ENCODE peak calls at places on chromosomes 5 and 9, in four cellular contexts. H is GM12891, I is GM12878, R is K562. S is an unnamed sample.

GRCh38 chr5:157900644-157901043 is 41.7 kb upstream of the CLINT1 start:
- DNase-seq in H (no peak), I (no peak), R (no peak), S (no peak)

GRCh38 chr5:83752700-83753099 is 32.0 kb upstream of the HAPLN1 start:
- DNase-seq in H (no peak), I (no peak), R (no peak), S (no peak)

GRCh38 chr5:1429066-1429465 is 16.2 kb downstream of the SLC6A3 start:
- DNase-seq in H (no peak), I (no peak), R (no peak), S (no peak)

GRCh38 chr9:86718373-86718772 is 228.9 kb downstream of the GAS1 start:
- DNase-seq in H (no peak), I (no peak), R (no peak), S (no peak)

GRCh38 chr5:172641359-172642045 is 439 bp downstream of the NEURL1B start:
- DNase-seq in H (peak), I (no peak), R (no peak), S (no peak)

GRCh38 chr9:106869028-106869427 is 6.1 kb downstream of the ZNF462 start:
- DNase-seq in H (no peak), I (no peak), R (no peak), S (no peak)

GRCh38 chr5:160537940-160538339 is 116.3 kb downstream of the PTTG1 start:
- DNase-seq in H (no peak), I (no peak), R (no peak), S (no peak)

GRCh38 chr5:154205441-154206117 is 15.0 kb downstream of the GALNT10 start:
- DNase-seq in H (no peak), I (no peak), R (no peak), S (no peak)

GRCh38 chr5:41785061-41785460 is 85.2 kb downstream of the OXCT1 start:
- DNase-seq in H (no peak), I (no peak), R (no peak), S (no peak)

GRCh38 chr9:15146121-15146820 is 160.7 kb downstream of the TTC39B start:
- DNase-seq in H (no peak), I (no peak), R (no peak), S (no peak)

GRCh38 chr9:6123402-6123801 is 92.2 kb upstream of the IL33 start:
- DNase-seq in H (no peak), I (no peak), R (no peak), S (no peak)

GRCh38 chr9:69535911-69536310 is 136.3 kb downstream of the APBA1 start:
- DNase-seq in H (no peak), I (no peak), R (no peak), S (no peak)

GRCh38 chr5:124796495-124796894 is 50.1 kb upstream of the ZNF608 start:
- DNase-seq in H (peak), I (peak), R (no peak), S (no peak)

GRCh38 chr9:105069285-105070065 is 141.5 kb upstream of the ABCA1 start:
- DNase-seq in H (no peak), I (no peak), R (no peak), S (no peak)

GRCh38 chr9:115941561-115942315 is 211.9 kb upstream of the PAPPA start:
- DNase-seq in H (no peak), I (no peak), R (no peak), S (no peak)

GRCh38 chr5:39256472-39256871 is 37.1 kb upstream of the FYB1 start:
- DNase-seq in H (no peak), I (peak), R (no peak), S (peak)

GRCh38 chr9:111961575-111961974 is 65.0 kb downstream of the UGCG start:
- DNase-seq in H (no peak), I (no peak), R (peak), S (no peak)

GRCh38 chr5:23446436-23446835 is 61.0 kb upstream of the PRDM9 start:
- DNase-seq in H (no peak), I (no peak), R (no peak), S (no peak)

GRCh38 chr5:35246928-35247644 is 16.8 kb upstream of the PRLR start:
- DNase-seq in H (no peak), I (no peak), R (no peak), S (no peak)

GRCh38 chr5:79621056-79621455 is 8.8 kb downstream of the TENT2 start:
- DNase-seq in H (no peak), I (no peak), R (no peak), S (no peak)

GRCh38 chr5:497090-497489 is 27.2 kb downstream of the SLC9A3 start:
- DNase-seq in H (no peak), I (no peak), R (no peak), S (no peak)

GRCh38 chr9:136799079-136799853 is 3.1 kb downstream of the CCDC183 start:
- DNase-seq in H (no peak), I (no peak), R (no peak), S (no peak)

GRCh38 chr9:128375865-128376264 is 4.7 kb downstream of the URM1 start:
- DNase-seq in H (no peak), I (no peak), R (no peak), S (no peak)

GRCh38 chr9:95045751-95046150 is 271.8 kb downstream of the FANCC start:
- DNase-seq in H (no peak), I (no peak), R (no peak), S (no peak)

GRCh38 chr9:114687034-114687433 is 5.0 kb upstream of the TEX48 start:
- DNase-seq in H (no peak), I (no peak), R (no peak), S (no peak)

GRCh38 chr5:61306531-61307195 is 25.4 kb upstream of the ZSWIM6 start:
- DNase-seq in H (peak), I (no peak), R (no peak), S (no peak)

GRCh38 chr9:21709464-21710058 is 92.9 kb upstream of the MTAP start:
- DNase-seq in H (no peak), I (no peak), R (no peak), S (peak)
- TF ChIP-seq SPI1 in H (no peak), I (no peak), R (no peak), S (no peak)

DNA sequence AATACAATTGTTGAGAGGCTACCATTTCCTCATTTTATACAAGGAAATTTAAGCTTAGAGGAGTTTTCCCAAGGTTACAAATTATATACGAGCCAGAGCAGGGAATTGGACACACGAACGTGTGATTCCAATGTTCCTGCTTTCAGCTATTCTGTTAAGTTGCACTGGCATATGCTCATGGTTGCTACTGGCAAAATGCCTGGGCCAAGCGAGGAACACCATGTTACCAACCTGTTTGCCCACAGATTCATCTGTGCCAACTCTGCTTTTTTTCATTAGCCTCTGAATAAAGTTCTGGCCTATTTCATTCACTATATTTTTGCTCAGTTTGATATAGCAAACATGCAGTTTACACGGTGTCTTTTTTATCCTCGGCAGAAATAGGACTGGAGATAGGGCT is 5.1 kb upstream of the C5orf46 start:
- DNase-seq in H (no peak), I (no peak), R (no peak), S (no peak)
- TF ChIP-seq POLR2AphosphoS5 in H (no peak), I (no peak), R (no peak), S (no peak)

DNA sequence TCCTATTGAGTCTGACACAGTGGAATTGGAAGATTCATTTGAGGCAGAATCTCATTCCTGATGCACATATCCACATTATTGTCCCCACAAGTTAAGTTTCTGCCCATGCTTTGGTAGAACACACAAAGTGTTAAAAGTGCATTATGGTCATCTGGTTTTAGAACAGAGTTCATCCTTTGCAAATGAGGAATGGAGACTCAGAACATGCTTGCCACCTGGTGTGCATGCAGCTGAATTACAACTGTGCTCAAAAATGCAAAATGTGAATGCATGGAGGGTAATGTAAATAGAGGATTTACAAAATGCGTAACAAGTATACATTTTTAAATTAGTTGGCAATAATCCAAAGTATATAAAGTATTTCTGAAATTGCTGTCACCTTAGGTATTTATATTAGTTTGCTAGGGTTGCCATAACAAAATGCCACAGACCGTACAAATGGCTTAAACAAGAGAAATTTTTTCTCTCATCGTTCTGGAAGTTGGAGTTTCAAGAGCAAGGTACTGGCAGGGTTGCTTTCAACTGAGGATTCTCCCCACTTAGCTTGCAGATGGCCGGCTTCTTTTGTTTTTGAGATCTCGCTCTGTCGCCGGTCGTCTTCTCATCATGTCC is 671.1 kb downstream of the TAF11L14 start:
- DNase-seq in H (peak), I (no peak), R (peak), S (no peak)
- TF ChIP-seq SPI1 in H (no peak), I (no peak), R (no peak), S (no peak)

GRCh38 chr9:133843751-133844373 is 105.7 kb upstream of the SARDH start:
- DNase-seq in H (no peak), I (no peak), R (no peak), S (no peak)

GRCh38 chr9:133844431-133844830 is 106.3 kb upstream of the SARDH start:
- DNase-seq in H (no peak), I (no peak), R (no peak), S (no peak)

GRCh38 chr9:133846483-133847090 is 108.4 kb upstream of the SARDH start:
- DNase-seq in H (no peak), I (no peak), R (no peak), S (no peak)

GRCh38 chr9:133845659-133845947 is 107.5 kb upstream of the SARDH start:
- DNase-seq in H (no peak), I (no peak), R (no peak), S (no peak)

DNA sequence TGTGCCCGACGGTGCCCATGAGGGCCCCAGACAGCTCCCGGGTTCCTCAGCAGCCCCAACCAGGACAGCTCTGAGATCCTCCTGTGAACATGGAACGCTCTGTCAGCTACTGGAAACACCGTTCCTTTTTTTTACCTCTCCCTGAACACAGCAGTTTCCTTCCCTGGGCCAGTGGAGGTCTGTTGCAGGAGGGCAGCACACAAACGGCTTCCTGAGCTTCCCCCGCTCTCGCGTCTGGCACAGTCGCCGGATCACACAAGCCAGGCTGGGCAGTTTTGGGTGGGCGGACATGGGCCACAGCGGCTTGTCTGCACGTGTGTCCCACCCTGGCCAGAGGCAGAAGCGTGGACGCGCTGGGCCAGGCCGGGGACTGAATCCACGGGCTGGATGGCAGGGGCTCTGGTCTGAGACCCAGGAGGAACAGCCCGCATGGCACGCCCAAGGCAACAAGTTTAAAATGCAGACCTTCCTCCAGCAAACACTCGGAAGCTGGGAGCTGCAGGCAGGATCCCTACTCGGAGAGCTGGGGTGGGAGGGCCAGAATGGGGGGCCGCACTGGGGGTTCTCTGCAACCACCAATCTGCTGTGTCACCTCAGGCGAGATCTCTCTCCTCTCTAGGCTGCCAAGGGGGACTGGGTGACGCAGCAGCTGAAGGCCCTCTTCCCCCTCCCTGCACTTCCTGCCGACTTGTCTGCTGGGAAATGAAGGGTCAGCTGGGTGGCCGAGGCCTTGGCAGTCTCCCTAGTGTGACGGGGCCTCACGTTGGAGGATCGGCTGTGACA is 106.9 kb upstream of the SARDH start:
- DNase-seq in H (peak), I (no peak), R (no peak), S (no peak)
- TF ChIP-seq POLR2AphosphoS5 in H (no peak), I (no peak), R (no peak), S (no peak)

GRCh38 chr5:74392698-74393431 is 247.7 kb downstream of the ENC1 start:
- DNase-seq in H (no peak), I (no peak), R (peak), S (no peak)
- TF ChIP-seq SPI1 in H (peak), I (peak), R (no peak), S (no peak)

GRCh38 chr5:60196382-60197113 is 303.0 kb upstream of the PDE4D start:
- DNase-seq in H (no peak), I (no peak), R (no peak), S (no peak)
- TF ChIP-seq POLR2AphosphoS5 in H (no peak), I (no peak), R (no peak), S (no peak)

GRCh38 chr5:141883948-141884318 is 5.7 kb upstream of the PCDH1 start:
- DNase-seq in H (no peak), I (no peak), R (no peak), S (no peak)

GRCh38 chr5:141881886-141882285 is 3.7 kb upstream of the PCDH1 start:
- DNase-seq in H (no peak), I (no peak), R (no peak), S (no peak)

GRCh38 chr5:141882594-141883183 is 4.5 kb upstream of the PCDH1 start:
- DNase-seq in H (no peak), I (no peak), R (peak), S (no peak)

GRCh38 chr5:141880961-141881801 is 3.0 kb upstream of the PCDH1 start:
- DNase-seq in H (no peak), I (peak), R (no peak), S (no peak)

GRCh38 chr5:141883184-141883947 is 5.2 kb upstream of the PCDH1 start:
- DNase-seq in H (no peak), I (no peak), R (peak), S (no peak)
- TF ChIP-seq SPI1 in H (no peak), I (no peak), R (no peak), S (no peak)